ENCODE peak calls at places on chromosomes 7 and 10, in ten cellular contexts. One of them, this sample, is unnamed.
A peak's percentile ranks its signal among the peaks of the same experiment; 100 is the strongest.

GRCh38 chr10:89904755-89905154 is 203.4 kb downstream of the KIF20B start:
- DNase-seq in stomach: no peak
- DNase-seq in A673: no peak
- DNase-seq in heart left ventricle: no peak
- DNase-seq in ascending aorta: no peak
- DNase-seq in uterus: no peak
- DNase-seq in Peyer's patch: no peak
- DNase-seq in right cardiac atrium: no peak
- DNase-seq in hepatocyte: no peak
- DNase-seq in heart right ventricle: no peak
- DNase-seq in this sample: no peak

GRCh38 chr7:128869138-128869943 is 6.7 kb downstream of the ATP6V1F start:
- DNase-seq in stomach: peak; percentile 69
- DNase-seq in A673: peak; percentile 65
- DNase-seq in heart left ventricle: peak; percentile 83
- DNase-seq in ascending aorta: no peak
- DNase-seq in uterus: peak; percentile 45
- DNase-seq in Peyer's patch: peak; percentile 78
- DNase-seq in right cardiac atrium: peak; percentile 60
- DNase-seq in hepatocyte: peak; percentile 77
- DNase-seq in heart right ventricle: peak; percentile 41
- DNase-seq in this sample: peak; percentile 45

GRCh38 chr10:70920519-70920918 is 32.2 kb upstream of the PCBD1 start:
- DNase-seq in stomach: peak; percentile 76
- DNase-seq in A673: no peak
- DNase-seq in heart left ventricle: peak; percentile 26
- DNase-seq in ascending aorta: no peak
- DNase-seq in uterus: no peak
- DNase-seq in Peyer's patch: peak; percentile 61
- DNase-seq in right cardiac atrium: no peak
- DNase-seq in hepatocyte: no peak
- DNase-seq in heart right ventricle: no peak
- DNase-seq in this sample: peak; percentile 89

GRCh38 chr10:73529089-73529832 is 33.4 kb upstream of the PPP3CB start:
- DNase-seq in stomach: peak; percentile 40
- DNase-seq in A673: peak; percentile 86
- DNase-seq in heart left ventricle: no peak
- DNase-seq in ascending aorta: no peak
- DNase-seq in uterus: peak; percentile 29
- DNase-seq in Peyer's patch: peak; percentile 68
- DNase-seq in right cardiac atrium: peak; percentile 18
- DNase-seq in hepatocyte: peak; percentile 90
- DNase-seq in heart right ventricle: peak; percentile 70
- DNase-seq in this sample: peak; percentile 51

GRCh38 chr7:52944916-52945315 is 90.5 kb upstream of the POM121L12 start:
- DNase-seq in stomach: no peak
- DNase-seq in A673: no peak
- DNase-seq in heart left ventricle: no peak
- DNase-seq in ascending aorta: no peak
- DNase-seq in uterus: no peak
- DNase-seq in Peyer's patch: no peak
- DNase-seq in right cardiac atrium: no peak
- DNase-seq in hepatocyte: no peak
- DNase-seq in heart right ventricle: no peak
- DNase-seq in this sample: no peak

GRCh38 chr10:1420663-1421362 is 316.5 kb downstream of the ADARB2 start:
- DNase-seq in stomach: peak; percentile 81
- DNase-seq in A673: peak; percentile 68
- DNase-seq in heart left ventricle: peak; percentile 60
- DNase-seq in ascending aorta: no peak
- DNase-seq in uterus: no peak
- DNase-seq in Peyer's patch: peak; percentile 93
- DNase-seq in right cardiac atrium: no peak
- DNase-seq in hepatocyte: peak; percentile 85
- DNase-seq in heart right ventricle: peak; percentile 10
- DNase-seq in this sample: peak; percentile 57

GRCh38 chr7:71987200-71987767 is 424.9 kb downstream of the CALN1 start:
- DNase-seq in stomach: no peak
- DNase-seq in A673: no peak
- DNase-seq in heart left ventricle: no peak
- DNase-seq in ascending aorta: no peak
- DNase-seq in uterus: no peak
- DNase-seq in Peyer's patch: no peak
- DNase-seq in right cardiac atrium: no peak
- DNase-seq in hepatocyte: no peak
- DNase-seq in heart right ventricle: no peak
- DNase-seq in this sample: peak; percentile 17

GRCh38 chr10:58773351-58773750 is 260.7 kb downstream of the BICC1 start:
- DNase-seq in stomach: no peak
- DNase-seq in A673: no peak
- DNase-seq in heart left ventricle: no peak
- DNase-seq in ascending aorta: no peak
- DNase-seq in uterus: no peak
- DNase-seq in Peyer's patch: no peak
- DNase-seq in right cardiac atrium: no peak
- DNase-seq in hepatocyte: no peak
- DNase-seq in heart right ventricle: no peak
- DNase-seq in this sample: no peak

GRCh38 chr10:73095479-73096021 is 1.1 kb downstream of the P4HA1 start:
- DNase-seq in stomach: peak; percentile 36
- DNase-seq in A673: peak; percentile 64
- DNase-seq in heart left ventricle: no peak
- DNase-seq in ascending aorta: no peak
- DNase-seq in uterus: peak; percentile 57
- DNase-seq in Peyer's patch: peak; percentile 66
- DNase-seq in right cardiac atrium: peak; percentile 64
- DNase-seq in hepatocyte: peak; percentile 80
- DNase-seq in heart right ventricle: peak; percentile 66
- DNase-seq in this sample: peak; percentile 64

GRCh38 chr7:129271500-129272355 is 46.9 kb downstream of the AHCYL2 start:
- DNase-seq in stomach: peak; percentile 39
- DNase-seq in A673: peak; percentile 88
- DNase-seq in heart left ventricle: no peak
- DNase-seq in ascending aorta: no peak
- DNase-seq in uterus: no peak
- DNase-seq in Peyer's patch: peak; percentile 76
- DNase-seq in right cardiac atrium: no peak
- DNase-seq in hepatocyte: peak; percentile 58
- DNase-seq in heart right ventricle: peak; percentile 23
- DNase-seq in this sample: peak; percentile 40

GRCh38 chr7:139697031-139697430 is 80.8 kb downstream of the HIPK2 start:
- DNase-seq in stomach: peak; percentile 57
- DNase-seq in A673: no peak
- DNase-seq in heart left ventricle: no peak
- DNase-seq in ascending aorta: no peak
- DNase-seq in uterus: no peak
- DNase-seq in Peyer's patch: no peak
- DNase-seq in right cardiac atrium: no peak
- DNase-seq in hepatocyte: no peak
- DNase-seq in heart right ventricle: no peak
- DNase-seq in this sample: no peak

GRCh38 chr10:86281396-86281795 is 85.2 kb downstream of the GRID1 start:
- DNase-seq in stomach: no peak
- DNase-seq in A673: no peak
- DNase-seq in heart left ventricle: no peak
- DNase-seq in ascending aorta: no peak
- DNase-seq in uterus: no peak
- DNase-seq in Peyer's patch: no peak
- DNase-seq in right cardiac atrium: no peak
- DNase-seq in hepatocyte: no peak
- DNase-seq in heart right ventricle: no peak
- DNase-seq in this sample: no peak

GRCh38 chr10:18501198-18501597 is 150.2 kb downstream of the NSUN6 start:
- DNase-seq in stomach: no peak
- DNase-seq in A673: no peak
- DNase-seq in heart left ventricle: no peak
- DNase-seq in ascending aorta: no peak
- DNase-seq in uterus: no peak
- DNase-seq in Peyer's patch: no peak
- DNase-seq in right cardiac atrium: no peak
- DNase-seq in hepatocyte: no peak
- DNase-seq in heart right ventricle: no peak
- DNase-seq in this sample: no peak

GRCh38 chr10:4101918-4102654 is 317.1 kb upstream of the KLF6 start:
- DNase-seq in stomach: no peak
- DNase-seq in A673: no peak
- DNase-seq in heart left ventricle: no peak
- DNase-seq in ascending aorta: no peak
- DNase-seq in uterus: no peak
- DNase-seq in Peyer's patch: no peak
- DNase-seq in right cardiac atrium: no peak
- DNase-seq in hepatocyte: no peak
- DNase-seq in heart right ventricle: no peak
- DNase-seq in this sample: no peak

GRCh38 chr10:119498889-119499864 is 43.3 kb downstream of the RGS10 start:
- DNase-seq in stomach: peak; percentile 41
- DNase-seq in A673: no peak
- DNase-seq in heart left ventricle: no peak
- DNase-seq in ascending aorta: no peak
- DNase-seq in uterus: no peak
- DNase-seq in Peyer's patch: no peak
- DNase-seq in right cardiac atrium: no peak
- DNase-seq in hepatocyte: no peak
- DNase-seq in heart right ventricle: no peak
- DNase-seq in this sample: no peak

DNA sequence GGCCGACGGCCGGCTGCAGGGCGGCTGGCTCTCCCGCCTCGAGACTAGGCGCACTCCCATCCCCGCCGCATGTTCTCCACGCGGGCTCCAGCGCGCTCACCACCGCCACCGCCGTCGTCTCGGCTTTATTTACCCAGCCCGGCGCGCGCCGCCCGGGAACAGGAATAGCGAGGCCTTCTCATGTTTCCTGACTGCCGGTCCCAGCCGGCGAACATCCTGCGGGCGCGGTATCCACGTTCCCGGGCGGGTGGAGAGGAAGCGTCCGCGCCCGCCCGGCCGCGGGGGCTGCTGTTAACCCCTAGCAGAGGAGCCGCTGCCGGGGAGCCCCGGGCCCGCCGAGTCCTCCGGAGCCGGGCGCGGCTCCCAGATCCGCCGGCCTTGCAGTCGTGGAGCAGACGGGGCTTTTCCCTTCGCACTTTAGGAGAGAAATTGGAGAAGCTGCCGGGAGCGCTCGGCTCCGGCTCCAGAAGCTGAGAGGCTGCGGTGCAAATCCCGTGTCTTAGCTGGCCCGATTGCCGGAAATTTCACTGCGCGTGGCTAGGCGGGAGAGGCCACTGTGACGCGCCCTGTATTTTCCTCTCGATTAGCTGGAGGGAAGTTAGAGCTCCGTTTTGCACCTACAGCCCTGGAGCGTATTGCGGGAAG is at the start of gene MKX:
- DNase-seq in stomach: peak; percentile 44
- DNase-seq in A673: peak; percentile 53
- DNase-seq in heart left ventricle: peak; percentile 65
- DNase-seq in ascending aorta: no peak
- DNase-seq in uterus: peak; percentile 50
- DNase-seq in Peyer's patch: peak; percentile 54
- DNase-seq in right cardiac atrium: peak; percentile 39
- DNase-seq in hepatocyte: peak; percentile 69
- DNase-seq in heart right ventricle: no peak
- DNase-seq in this sample: peak; percentile 51
- H3K4me3 ChIP-seq in stomach: peak within 1 kb of the TSS; percentile 76
- H3K4me3 ChIP-seq in A673: peak within 1 kb of the TSS; percentile 53
- H3K4me3 ChIP-seq in heart left ventricle: peak within 1 kb of the TSS; percentile 68
- H3K4me3 ChIP-seq in ascending aorta: peak within 1 kb of the TSS; percentile 78
- H3K4me3 ChIP-seq in uterus: peak within 1 kb of the TSS; percentile 37
- H3K4me3 ChIP-seq in Peyer's patch: peak within 1 kb of the TSS; percentile 73
- H3K4me3 ChIP-seq in right cardiac atrium: peak within 1 kb of the TSS; percentile 39
- H3K4me3 ChIP-seq in hepatocyte: peak within 1 kb of the TSS; percentile 21
- H3K4me3 ChIP-seq in heart right ventricle: peak within 1 kb of the TSS; percentile 68
- H3K4me3 ChIP-seq in this sample: peak within 1 kb of the TSS; percentile 1

GRCh38 chr10:81725851-81726250 is 149.1 kb upstream of the NRG3 start:
- DNase-seq in stomach: no peak
- DNase-seq in A673: no peak
- DNase-seq in heart left ventricle: no peak
- DNase-seq in ascending aorta: no peak
- DNase-seq in uterus: no peak
- DNase-seq in Peyer's patch: no peak
- DNase-seq in right cardiac atrium: no peak
- DNase-seq in hepatocyte: no peak
- DNase-seq in heart right ventricle: no peak
- DNase-seq in this sample: no peak
- H3K9me3 ChIP-seq in stomach: no peaks in the 10 kb centered on the region
- H3K9me3 ChIP-seq in A673: peaks cover 6% of the 10 kb centered on the region
- H3K9me3 ChIP-seq in heart left ventricle: no peaks in the 10 kb centered on the region
- H3K9me3 ChIP-seq in ascending aorta: no peaks in the 10 kb centered on the region
- H3K9me3 ChIP-seq in uterus: no peaks in the 10 kb centered on the region
- H3K9me3 ChIP-seq in Peyer's patch: no peaks in the 10 kb centered on the region
- H3K9me3 ChIP-seq in right cardiac atrium: no peaks in the 10 kb centered on the region
- H3K9me3 ChIP-seq in hepatocyte: no peaks in the 10 kb centered on the region
- H3K9me3 ChIP-seq in heart right ventricle: no peaks in the 10 kb centered on the region
- H3K9me3 ChIP-seq in this sample: no peaks in the 10 kb centered on the region

DNA sequence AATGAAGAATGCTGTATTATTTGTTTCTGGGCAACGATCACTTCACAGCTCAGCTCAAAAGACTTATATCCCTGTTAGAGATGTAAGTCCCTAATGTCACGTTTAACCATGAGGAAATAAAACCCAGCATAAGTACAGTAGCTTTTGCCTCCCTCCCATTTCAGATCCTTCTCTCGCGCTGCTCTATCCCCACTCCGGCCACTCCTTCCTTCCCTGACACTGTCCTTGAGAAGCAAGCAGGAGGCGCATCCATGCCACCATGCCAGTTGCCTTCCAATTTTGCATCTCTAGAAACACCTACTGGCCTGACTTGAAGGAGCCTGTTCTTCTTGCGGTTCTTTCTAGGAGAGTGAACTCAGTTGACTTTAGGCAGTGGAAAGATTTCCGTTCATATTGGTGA is 1.2 kb downstream of the FAM180A start:
- DNase-seq in stomach: no peak
- DNase-seq in A673: no peak
- DNase-seq in heart left ventricle: no peak
- DNase-seq in ascending aorta: no peak
- DNase-seq in uterus: no peak
- DNase-seq in Peyer's patch: no peak
- DNase-seq in right cardiac atrium: no peak
- DNase-seq in hepatocyte: no peak
- DNase-seq in heart right ventricle: no peak
- DNase-seq in this sample: no peak
- H3K4me3 ChIP-seq in stomach: peak overlapping the region; percentile 5
- H3K4me3 ChIP-seq in A673: no peak overlapping the region
- H3K4me3 ChIP-seq in heart left ventricle: no peak overlapping the region
- H3K4me3 ChIP-seq in ascending aorta: peak overlapping the region; percentile 62
- H3K4me3 ChIP-seq in uterus: peak overlapping the region; percentile 8
- H3K4me3 ChIP-seq in Peyer's patch: no peak overlapping the region
- H3K4me3 ChIP-seq in right cardiac atrium: no peak overlapping the region
- H3K4me3 ChIP-seq in hepatocyte: no peak overlapping the region
- H3K4me3 ChIP-seq in heart right ventricle: peak overlapping the region; percentile 45
- H3K4me3 ChIP-seq in this sample: no peak overlapping the region

GRCh38 chr10:131017566-131018285 is 293.8 kb downstream of the TCERG1L start:
- DNase-seq in stomach: no peak
- DNase-seq in A673: no peak
- DNase-seq in heart left ventricle: no peak
- DNase-seq in ascending aorta: no peak
- DNase-seq in uterus: no peak
- DNase-seq in Peyer's patch: peak; percentile 13
- DNase-seq in right cardiac atrium: no peak
- DNase-seq in hepatocyte: no peak
- DNase-seq in heart right ventricle: no peak
- DNase-seq in this sample: no peak
- H3K9me3 ChIP-seq in stomach: no peaks in the 10 kb centered on the region
- H3K9me3 ChIP-seq in A673: no peaks in the 10 kb centered on the region
- H3K9me3 ChIP-seq in heart left ventricle: no peaks in the 10 kb centered on the region
- H3K9me3 ChIP-seq in ascending aorta: no peaks in the 10 kb centered on the region
- H3K9me3 ChIP-seq in uterus: no peaks in the 10 kb centered on the region
- H3K9me3 ChIP-seq in Peyer's patch: no peaks in the 10 kb centered on the region
- H3K9me3 ChIP-seq in right cardiac atrium: no peaks in the 10 kb centered on the region
- H3K9me3 ChIP-seq in hepatocyte: no peaks in the 10 kb centered on the region
- H3K9me3 ChIP-seq in heart right ventricle: no peaks in the 10 kb centered on the region
- H3K9me3 ChIP-seq in this sample: no peaks in the 10 kb centered on the region

This sample was measured in lung.